ENCODE peak calls at places on chromosome 6, in five cellular contexts. V, B, U, T and N are unnamed samples.

GRCh38 chr6:107646176-107646575 is 156.3 kb downstream of the SOBP start:
- DNase-seq in U (peak), B (no peak), V (no peak), T (no peak), N (no peak)

GRCh38 chr6:149233056-149233715 is 84.3 kb upstream of the TAB2 start:
- DNase-seq in B (peak), T (no peak), V (no peak), U (peak), N (no peak)

GRCh38 chr6:83252717-83253116 is 59.6 kb downstream of the RWDD2A start:
- DNase-seq in B (no peak), U (peak), V (no peak), T (no peak), N (no peak)

GRCh38 chr6:145749632-145750031 is 14.3 kb upstream of the EPM2A start:
- DNase-seq in T (no peak), B (no peak), V (no peak), U (peak), N (no peak)

GRCh38 chr6:118263929-118264486 is 284.1 kb upstream of the PLN start:
- DNase-seq in U (peak), V (no peak), T (no peak), B (no peak), N (no peak)

GRCh38 chr6:80182291-80182690 is 75.8 kb downstream of the BCKDHB start:
- DNase-seq in T (no peak), B (no peak), V (no peak), U (peak), N (no peak)

GRCh38 chr6:120875900-120876299 is 458.4 kb downstream of the TBC1D32 start:
- DNase-seq in U (no peak), B (no peak), T (no peak), V (no peak), N (no peak)

GRCh38 chr6:40996591-40997247 is 42.3 kb downstream of the UNC5CL start:
- DNase-seq in V (no peak), U (peak), T (no peak), B (no peak), N (no peak)

GRCh38 chr6:10759884-10760329 is 12.3 kb downstream of the TMEM14B start:
- DNase-seq in V (no peak), T (no peak), B (no peak), U (peak), N (no peak)

GRCh38 chr6:20038385-20038784 is 173.9 kb downstream of the MBOAT1 start:
- DNase-seq in V (no peak), B (no peak), U (no peak), T (no peak), N (no peak)

GRCh38 chr6:112879920-112880413 is 532.8 kb downstream of the RFPL4B start:
- DNase-seq in B (no peak), T (peak), V (no peak), U (no peak), N (peak)

GRCh38 chr6:35091353-35092083 is 49.6 kb downstream of the TCP11 start:
- DNase-seq in T (peak), B (no peak), U (no peak), V (no peak), N (no peak)

GRCh38 chr6:44505751-44506150 is 118.2 kb downstream of the CDC5L start:
- DNase-seq in B (no peak), T (no peak), V (no peak), U (no peak), N (no peak)

GRCh38 chr6:127695108-127695507 is 118.1 kb downstream of the C6orf58 start:
- DNase-seq in B (no peak), V (no peak), U (no peak), T (no peak), N (no peak)

GRCh38 chr6:165988757-165989456 is 178.7 kb downstream of the TBXT start:
- DNase-seq in U (no peak), V (no peak), T (no peak), B (no peak), N (no peak)

GRCh38 chr6:100346828-100347227 is 117.9 kb downstream of the SIM1 start:
- DNase-seq in T (no peak), U (peak), V (no peak), B (no peak), N (no peak)

GRCh38 chr6:170036916-170037315 is 254.0 kb downstream of the DLL1 start:
- DNase-seq in B (no peak), U (no peak), T (peak), V (no peak), N (no peak)

GRCh38 chr6:139841794-139842215 is 467.4 kb upstream of the CITED2 start:
- DNase-seq in V (no peak), B (no peak), U (no peak), T (no peak), N (no peak)

GRCh38 chr6:131828080-131828479 is 20.3 kb downstream of the ENPP1 start:
- DNase-seq in U (no peak), B (no peak), T (no peak), V (no peak), N (no peak)

GRCh38 chr6:150409576-150410066 is 40.8 kb downstream of the IYD start:
- DNase-seq in V (peak), U (no peak), T (peak), B (no peak), N (peak)

GRCh38 chr6:31067881-31068737 is 44.3 kb downstream of the C6orf15 start:
- DNase-seq in V (no peak), T (no peak), U (no peak), B (no peak), N (no peak)

GRCh38 chr6:146883640-146884531 is 285.1 kb downstream of the ADGB start:
- DNase-seq in T (peak), U (no peak), B (no peak), V (no peak), N (no peak)

GRCh38 chr6:4371207-4371921 is 236.0 kb upstream of the ECI2 start:
- DNase-seq in V (no peak), T (no peak), U (peak), B (no peak), N (no peak)